ENCODE peak calls at places on chromosomes 12 and 14, in five cellular contexts. B, V, Q, F and M are unnamed samples.

GRCh38 chr12:49347307-49348237 is 884 bp downstream of the DNAJC22 start:
- DNase-seq in B (no peak), V (peak), Q (peak), F (peak), M (peak)

GRCh38 chr12:124720019-124720686 is 143.5 kb downstream of the SCARB1 start:
- DNase-seq in B (no peak), V (no peak), Q (no peak), F (peak), M (peak)

GRCh38 chr14:89291351-89291940 is 125.6 kb downstream of the FOXN3 start:
- DNase-seq in B (no peak), V (no peak), Q (no peak), F (no peak), M (no peak)

GRCh38 chr12:111074965-111075364 is 154.6 kb upstream of the MYL2 start:
- DNase-seq in B (no peak), V (no peak), Q (no peak), F (no peak), M (no peak)

GRCh38 chr14:94624537-94625352 is 12.6 kb downstream of the SERPINA3 start:
- DNase-seq in B (no peak), V (no peak), Q (no peak), F (no peak), M (no peak)

GRCh38 chr14:101559624-101560533 is 1.4 kb upstream of the DIO3 start:
- DNase-seq in B (no peak), V (no peak), Q (no peak), F (peak), M (peak)

GRCh38 chr14:61406198-61406597 is 84.8 kb downstream of the PRKCH start:
- DNase-seq in B (no peak), V (no peak), Q (no peak), F (no peak), M (no peak)

GRCh38 chr12:47022296-47022695 is 57.1 kb upstream of the PCED1B start:
- DNase-seq in B (no peak), V (no peak), Q (no peak), F (peak), M (peak)

GRCh38 chr12:44618960-44619359 is 257.2 kb downstream of the NELL2 start:
- DNase-seq in B (no peak), V (no peak), Q (no peak), F (no peak), M (no peak)

GRCh38 chr12:1583421-1584078 is 10.8 kb downstream of the FBXL14 start:
- DNase-seq in B (no peak), V (peak), Q (peak), F (peak), M (peak)

GRCh38 chr12:52769354-52769753 is 7.8 kb downstream of the KRT76 start:
- DNase-seq in B (no peak), V (no peak), Q (no peak), F (no peak), M (no peak)

GRCh38 chr14:104732355-104732804 is 8.4 kb downstream of the ADSS1 start:
- DNase-seq in B (no peak), V (peak), Q (no peak), F (no peak), M (no peak)

GRCh38 chr14:96126783-96127271 is 77.8 kb upstream of the BDKRB2 start:
- DNase-seq in B (no peak), V (no peak), Q (no peak), F (peak), M (no peak)

GRCh38 chr12:41983394-41983793 is 161.3 kb downstream of the GXYLT1 start:
- DNase-seq in B (no peak), V (no peak), Q (no peak), F (no peak), M (peak)